ENCODE peak calls at places on chromosome 6, in nine cellular contexts. W, J, O, C, S, G, D, E and B are unnamed samples.

GRCh38 chr6:46500382-46500781 is 9.1 kb upstream of the RCAN2 start:
- DNase-seq in W (no peak), J (no peak), O (no peak), C (no peak), S (no peak), G (no peak), D (no peak), E (no peak), B (no peak)

GRCh38 chr6:291697-292505 is at the start of gene DUSP22:
- DNase-seq in W (peak), J (peak), O (peak), C (peak), S (peak), G (peak), D (peak), E (peak), B (peak)

GRCh38 chr6:28980797-28981390 is 24.2 kb downstream of the ZNF311 start:
- DNase-seq in W (peak), J (peak), O (no peak), C (peak), S (no peak), G (peak), D (peak), E (peak), B (peak)

GRCh38 chr6:19788684-19789083 is 48.5 kb upstream of the ID4 start:
- DNase-seq in W (no peak), J (no peak), O (no peak), C (no peak), S (no peak), G (no peak), D (no peak), E (no peak), B (no peak)

GRCh38 chr6:143169440-143169839 is 108.8 kb downstream of the AIG1 start:
- DNase-seq in W (no peak), J (no peak), O (no peak), C (no peak), S (no peak), G (no peak), D (no peak), E (no peak), B (no peak)

GRCh38 chr6:155708100-155708499 is 252.5 kb upstream of the NOX3 start:
- DNase-seq in W (no peak), J (no peak), O (no peak), C (no peak), S (no peak), G (no peak), D (no peak), E (no peak), B (no peak)

GRCh38 chr6:28488916-28489365 is 26.7 kb downstream of the GPX6 start:
- DNase-seq in W (peak), J (peak), O (no peak), C (no peak), S (no peak), G (peak), D (peak), E (no peak), B (no peak)

GRCh38 chr6:170029416-170030283 is 261.2 kb downstream of the DLL1 start:
- DNase-seq in W (no peak), J (no peak), O (no peak), C (no peak), S (peak), G (no peak), D (no peak), E (no peak), B (no peak)

GRCh38 chr6:107690864-107691661 is 133.1 kb downstream of the SCML4 start:
- DNase-seq in W (no peak), J (peak), O (no peak), C (no peak), S (no peak), G (peak), D (peak), E (no peak), B (no peak)

GRCh38 chr6:43929511-43929910 is 159.5 kb downstream of the VEGFA start:
- DNase-seq in W (no peak), J (no peak), O (no peak), C (no peak), S (no peak), G (no peak), D (no peak), E (no peak), B (no peak)

GRCh38 chr6:144181639-144182038 is 31.3 kb downstream of the STX11 start:
- DNase-seq in W (no peak), J (no peak), O (no peak), C (no peak), S (no peak), G (no peak), D (no peak), E (no peak), B (no peak)

GRCh38 chr6:161242779-161243693 is 30.8 kb downstream of the AGPAT4 start:
- DNase-seq in W (no peak), J (peak), O (no peak), C (no peak), S (no peak), G (no peak), D (no peak), E (peak), B (no peak)

GRCh38 chr6:79089552-79090404 is 11.7 kb upstream of the PHIP start:
- DNase-seq in W (no peak), J (no peak), O (no peak), C (no peak), S (no peak), G (no peak), D (no peak), E (no peak), B (no peak)

GRCh38 chr6:150673720-150674361 is 74.2 kb downstream of the PLEKHG1 start:
- DNase-seq in W (no peak), J (no peak), O (no peak), C (no peak), S (no peak), G (no peak), D (no peak), E (no peak), B (no peak)

GRCh38 chr6:33975631-33976424 is 170.1 kb downstream of the GRM4 start:
- DNase-seq in W (no peak), J (no peak), O (no peak), C (no peak), S (peak), G (no peak), D (no peak), E (no peak), B (no peak)

GRCh38 chr6:31970604-31971271 is 1.2 kb downstream of the DXO start:
- DNase-seq in W (no peak), J (no peak), O (no peak), C (no peak), S (no peak), G (peak), D (no peak), E (no peak), B (no peak)

GRCh38 chr6:63395388-63395787 is 75.6 kb upstream of the LGSN start:
- DNase-seq in W (no peak), J (no peak), O (no peak), C (no peak), S (no peak), G (no peak), D (no peak), E (no peak), B (no peak)

GRCh38 chr6:52642381-52642780 is 28.5 kb upstream of the TMEM14A start:
- DNase-seq in W (no peak), J (no peak), O (no peak), C (no peak), S (no peak), G (no peak), D (no peak), E (no peak), B (no peak)

DNA sequence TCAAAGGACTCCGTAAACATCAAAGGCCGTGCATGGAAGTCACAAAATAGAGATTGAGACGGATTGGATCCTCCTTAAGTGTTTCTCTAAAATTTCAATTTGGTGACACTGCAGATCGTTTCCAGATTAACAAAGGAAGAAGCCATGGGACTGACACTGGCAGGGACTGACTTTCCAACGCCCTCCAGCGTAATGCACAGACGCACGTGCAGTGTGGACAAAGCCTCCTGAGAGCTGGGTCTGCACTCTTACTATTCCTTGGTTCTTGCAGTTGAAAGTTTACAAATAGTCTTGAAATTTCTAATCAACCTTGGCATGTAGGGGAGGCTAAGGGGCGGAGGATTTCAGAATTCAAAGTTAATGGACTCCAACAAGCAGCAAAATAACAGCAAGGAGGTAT is 106.3 kb upstream of the TRAF3IP2 start:
- DNase-seq in W (no peak), J (no peak), O (no peak), C (no peak), S (no peak), G (no peak), D (no peak), E (no peak), B (no peak)
- TF ChIP-seq CTCF in W (no peak), J (no peak), O (no peak), C (no peak), S (no peak), G (no peak), D (no peak), E (no peak), B (no peak)

GRCh38 chr6:128554302-128554701 is 33.9 kb upstream of the PTPRK start:
- DNase-seq in W (no peak), J (no peak), O (no peak), C (no peak), S (no peak), G (no peak), D (no peak), E (no peak), B (no peak)
- TF ChIP-seq CTCF in W (peak), J (peak), O (peak), C (peak), S (no peak), G (no peak), D (peak), E (peak), B (no peak)

GRCh38 chr6:14265049-14266021 is 147.8 kb downstream of the CD83 start:
- DNase-seq in W (no peak), J (no peak), O (no peak), C (no peak), S (no peak), G (no peak), D (no peak), E (no peak), B (no peak)
- TF ChIP-seq CTCF in W (no peak), J (no peak), O (no peak), C (peak), S (no peak), G (no peak), D (peak), E (no peak), B (no peak)

GRCh38 chr6:154638369-154638768 is 94.8 kb upstream of the SCAF8 start:
- DNase-seq in W (no peak), J (peak), O (no peak), C (no peak), S (no peak), G (no peak), D (no peak), E (no peak), B (no peak)
- TF ChIP-seq CTCF in W (no peak), J (no peak), O (no peak), C (no peak), S (no peak), G (no peak), D (no peak), E (no peak), B (no peak)